ENCODE peak calls at places on chromosomes 7 and 10, in seven cellular contexts. O is CD4-positive, alpha-beta memory T cell; K is ovary; H is right lobe of liver; B is heart right ventricle; T is pancreas; S is CD4-positive, CD25-positive, alpha-beta regulatory T cell. J is an unnamed sample. For H3K4me1 and H3K27me3, the result is how much of the 10 kb centered on the place peaks cover.

GRCh38 chr7:26843696-26844095 is 20.7 kb downstream of the SKAP2 start:
- DNase-seq in K (no peak), T (no peak), H (no peak), B (no peak), O (no peak), S (no peak), J (no peak)

GRCh38 chr10:86836044-86836443 is 79.6 kb downstream of the BMPR1A start:
- DNase-seq in K (no peak), B (no peak), H (no peak), O (no peak), S (no peak), T (no peak), J (no peak)

GRCh38 chr10:120432209-120432608 is 24.8 kb upstream of the PLPP4 start:
- DNase-seq in S (no peak), T (no peak), B (no peak), K (no peak), H (no peak), O (no peak), J (no peak)

GRCh38 chr7:151408839-151409554 is 841 bp downstream of the WDR86 start:
- DNase-seq in B (no peak), K (no peak), H (no peak), T (peak), S (peak), O (peak), J (peak)

GRCh38 chr10:4081691-4082111 is 296.7 kb upstream of the KLF6 start:
- DNase-seq in S (no peak), K (peak), B (no peak), T (no peak), O (no peak), H (no peak), J (no peak)

GRCh38 chr7:137081694-137082093 is 213.2 kb downstream of the CHRM2 start:
- DNase-seq in S (no peak), B (peak), H (peak), K (peak), T (no peak), O (no peak), J (no peak)

GRCh38 chr7:73354196-73354595 is 26.2 kb downstream of the FKBP6 start:
- DNase-seq in H (no peak), K (no peak), B (no peak), O (no peak), S (no peak), T (no peak), J (no peak)

GRCh38 chr7:29490094-29490607 is 73.5 kb upstream of the PRR15 start:
- DNase-seq in K (no peak), S (no peak), O (no peak), T (no peak), H (no peak), B (no peak), J (no peak)

GRCh38 chr7:156969972-156970420 is 20.5 kb downstream of the NOM1 start:
- DNase-seq in B (no peak), K (no peak), S (peak), O (peak), T (no peak), H (no peak), J (no peak)

GRCh38 chr7:158394936-158395335 is 192.7 kb downstream of the PTPRN2 start:
- DNase-seq in K (no peak), T (peak), H (peak), B (peak), O (no peak), S (peak), J (peak)

GRCh38 chr7:149252378-149252777 is 9.6 kb upstream of the ZNF783 start:
- DNase-seq in H (no peak), T (no peak), O (no peak), B (no peak), S (no peak), K (no peak), J (no peak)

GRCh38 chr10:128437786-128438350 is 311.6 kb upstream of the MKI67 start:
- DNase-seq in H (no peak), K (no peak), O (no peak), B (no peak), S (no peak), T (no peak), J (no peak)

GRCh38 chr10:132341017-132341416 is 9.0 kb downstream of the LRRC27 start:
- DNase-seq in S (no peak), K (no peak), O (no peak), B (no peak), H (no peak), T (no peak), J (no peak)

GRCh38 chr10:35011771-35012191 is 78.4 kb downstream of the CUL2 start:
- DNase-seq in S (peak), O (peak), H (no peak), K (no peak), T (no peak), B (no peak), J (peak)

GRCh38 chr7:157427811-157428553 is 91.2 kb downstream of the DNAJB6 start:
- DNase-seq in O (no peak), H (peak), K (no peak), B (no peak), S (no peak), T (no peak), J (no peak)

GRCh38 chr7:127950233-127950935 is 80.9 kb downstream of the LRRC4 start:
- DNase-seq in K (no peak), H (no peak), T (no peak), B (no peak), S (no peak), O (no peak), J (no peak)

GRCh38 chr7:4799508-4800268 is 24.3 kb downstream of the AP5Z1 start:
- DNase-seq in T (peak), S (no peak), B (peak), O (no peak), H (no peak), K (peak), J (no peak)

GRCh38 chr7:139825666-139826290 is 3.3 kb upstream of the TBXAS1 start:
- DNase-seq in O (no peak), B (no peak), T (no peak), H (no peak), S (no peak), K (no peak), J (no peak)

GRCh38 chr10:127968027-127968441 is 61.1 kb downstream of the PTPRE start:
- DNase-seq in K (no peak), B (no peak), H (no peak), S (no peak), T (no peak), O (no peak), J (no peak)

GRCh38 chr10:102435529-102436233 is 3.3 kb upstream of the CUEDC2 start:
- DNase-seq in B (no peak), H (no peak), S (no peak), K (no peak), O (no peak), T (no peak), J (peak)

GRCh38 chr10:11014671-11015141 is 3.0 kb upstream of the CELF2 start:
- DNase-seq in O (no peak), T (no peak), K (no peak), H (no peak), B (peak), S (no peak), J (no peak)

GRCh38 chr10:11602919-11603523 is 8.4 kb downstream of the USP6NL start:
- DNase-seq in K (no peak), S (no peak), B (no peak), T (no peak), O (no peak), H (no peak), J (no peak)

GRCh38 chr7:100867040-100867795 is at the start of gene TRIP6:
- DNase-seq in O (peak), S (peak), K (peak), H (peak), B (peak), T (peak), J (no peak)

GRCh38 chr10:51291961-51292360 is 217.7 kb downstream of the PRKG1 start:
- DNase-seq in O (no peak), T (no peak), H (no peak), S (no peak), B (no peak), K (no peak), J (no peak)

GRCh38 chr10:90847436-90847835 is 10.4 kb downstream of the HTR7 start:
- DNase-seq in B (no peak), O (no peak), T (no peak), S (no peak), K (no peak), H (no peak), J (no peak)

DNA sequence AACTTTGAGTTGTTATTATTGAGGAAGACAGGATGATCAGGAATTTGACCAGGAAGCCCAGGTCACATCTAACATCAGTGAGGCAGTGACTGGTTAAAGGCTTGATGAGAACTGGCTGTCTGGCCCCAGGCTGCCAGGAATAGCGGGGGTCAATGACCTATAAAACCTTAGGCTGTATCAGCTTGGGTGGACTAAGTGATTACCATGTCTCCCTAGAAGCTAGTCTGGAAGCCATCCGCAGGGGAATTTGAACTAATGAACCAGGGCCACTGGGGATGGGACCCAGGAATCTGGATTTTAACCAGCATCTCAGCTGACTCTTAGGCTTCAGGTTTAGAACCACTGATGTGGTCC is 56.6 kb downstream of the BPGM start:
- DNase-seq in T (no peak), H (peak), K (no peak), S (no peak), O (no peak), B (no peak), J (no peak)
- H3K4me1 ChIP-seq in T (under half), H (under half), K (under half), S (under half), O (under half), B (under half), J (under half)

DNA sequence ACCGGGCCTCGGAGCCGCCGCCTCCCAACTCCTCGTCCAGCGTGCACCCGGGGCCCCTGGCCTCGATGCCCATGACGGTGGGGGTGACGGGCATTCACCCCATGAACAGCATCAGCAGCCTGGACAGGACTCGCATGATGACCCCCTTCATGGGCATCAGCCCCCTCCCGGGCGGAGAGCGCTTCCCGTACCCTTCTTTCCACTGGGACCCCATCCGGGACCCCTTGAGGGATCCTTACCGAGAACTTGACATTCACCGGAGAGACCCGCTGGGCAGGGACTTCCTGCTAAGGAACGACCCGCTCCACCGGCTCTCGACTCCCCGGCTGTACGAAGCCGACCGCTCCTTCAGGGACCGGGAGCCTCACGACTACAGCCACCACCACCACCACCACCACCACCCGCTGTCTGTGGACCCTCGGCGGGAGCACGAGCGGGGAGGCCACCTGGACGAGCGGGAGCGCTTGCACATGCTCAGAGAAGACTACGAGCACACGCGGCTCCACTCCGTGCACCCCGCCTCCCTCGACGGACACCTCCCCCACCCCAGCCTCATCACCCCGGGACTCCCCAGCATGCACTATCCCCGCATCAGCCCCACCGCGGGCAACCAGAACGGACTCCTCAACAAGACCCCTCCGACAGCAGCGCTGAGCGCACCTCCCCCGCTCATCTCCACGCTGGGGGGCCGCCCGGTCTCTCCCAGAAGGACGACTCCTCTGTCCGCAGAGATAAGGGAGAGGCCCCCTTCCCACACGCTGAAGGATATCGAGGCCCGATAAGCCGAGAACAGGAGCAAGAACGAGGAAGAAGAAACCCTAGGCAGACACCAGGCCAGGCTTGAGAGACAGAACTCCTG is 341.5 kb upstream of the GALNT17 start:
- DNase-seq in K (peak), T (peak), H (no peak), S (no peak), O (no peak), B (no peak), J (no peak)
- H3K27me3 ChIP-seq in K (under half), T (under half), H (under half), S (under half), O (under half), B (under half), J (under half)

GRCh38 chr7:617614-618538 is 98.2 kb upstream of the PDGFA start:
- DNase-seq in K (no peak), O (no peak), S (no peak), B (no peak), H (no peak), T (no peak), J (no peak)
- H3K27ac ChIP-seq in K (no peak), O (peak), S (peak), B (no peak), H (no peak), T (no peak), J (peak)

DNA sequence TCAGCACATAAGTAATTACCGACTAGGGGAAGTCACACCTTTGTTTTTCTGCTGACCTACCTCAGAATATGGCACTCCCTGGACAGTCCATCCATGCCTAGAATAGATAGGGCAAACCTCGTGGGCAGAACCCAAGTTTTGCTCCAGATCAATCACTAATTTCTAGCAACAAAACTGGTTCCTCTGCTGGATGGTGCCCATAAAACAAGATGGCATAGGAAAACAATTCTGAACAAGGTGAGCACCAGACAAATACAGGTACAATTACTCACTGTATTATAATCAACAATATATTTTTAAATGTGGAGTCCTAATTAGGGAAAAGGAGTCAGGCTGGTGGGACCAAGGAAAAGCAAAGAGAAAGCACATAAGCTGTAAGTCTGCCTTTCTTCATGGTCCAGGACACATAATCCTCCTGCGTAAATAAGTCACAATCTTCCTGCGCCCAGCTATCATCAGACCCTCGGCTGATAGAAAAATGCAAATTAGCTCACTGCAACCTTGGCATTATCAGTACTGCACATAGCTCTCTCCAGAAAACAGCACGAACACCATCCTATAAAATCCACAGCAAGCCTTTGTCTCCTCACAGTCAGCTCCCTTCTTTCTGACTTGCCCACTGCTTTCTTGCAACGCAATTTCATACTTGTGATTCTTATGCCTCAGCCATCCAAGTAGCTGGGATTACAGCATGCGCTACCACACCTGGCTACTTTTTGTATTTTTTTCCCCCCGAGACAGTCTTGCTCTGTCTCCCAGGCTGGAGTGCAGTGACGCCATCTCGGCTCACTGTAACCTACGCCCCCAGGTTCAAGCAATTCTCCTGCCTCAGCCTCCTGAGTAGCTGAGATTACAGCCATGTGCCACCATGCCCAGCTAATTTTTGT is 15.1 kb downstream of the URGCP start:
- DNase-seq in S (no peak), K (no peak), T (no peak), O (no peak), B (no peak), H (no peak), J (no peak)
- H3K4me1 ChIP-seq in S (under half), K (under half), T (under half), O (under half), B (under half), H (under half), J (under half)

GRCh38 chr10:108544500-108545120 is 1378.7 kb downstream of the XPNPEP1 start:
- DNase-seq in T (peak), H (peak), K (no peak), B (peak), O (no peak), S (no peak), J (no peak)

DNA sequence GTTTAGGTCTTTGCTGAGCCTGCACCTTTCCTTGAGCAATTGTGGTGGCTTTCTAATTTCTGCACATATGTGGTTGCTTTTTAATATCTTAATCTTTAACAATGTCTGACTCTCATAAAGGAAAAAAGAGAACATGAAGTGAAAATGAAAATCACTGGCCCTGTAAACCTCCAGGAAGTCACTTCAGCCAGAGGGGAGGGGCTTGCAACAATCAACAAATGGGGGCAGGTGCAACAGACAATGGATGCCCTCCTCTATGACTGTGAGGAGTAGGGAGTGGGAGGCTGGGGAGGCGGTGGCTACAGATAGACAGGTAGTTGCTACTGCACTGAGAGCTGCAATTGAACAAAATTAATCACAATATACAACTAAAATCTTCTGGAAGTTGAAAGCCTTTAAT is 1377.4 kb downstream of the XPNPEP1 start:
- DNase-seq in K (no peak), S (no peak), T (no peak), B (no peak), O (no peak), H (no peak), J (no peak)
- H3K27me3 ChIP-seq in K (under half), S (under half), T (under half), B (under half), O (under half), H (under half), J (under half)

DNA sequence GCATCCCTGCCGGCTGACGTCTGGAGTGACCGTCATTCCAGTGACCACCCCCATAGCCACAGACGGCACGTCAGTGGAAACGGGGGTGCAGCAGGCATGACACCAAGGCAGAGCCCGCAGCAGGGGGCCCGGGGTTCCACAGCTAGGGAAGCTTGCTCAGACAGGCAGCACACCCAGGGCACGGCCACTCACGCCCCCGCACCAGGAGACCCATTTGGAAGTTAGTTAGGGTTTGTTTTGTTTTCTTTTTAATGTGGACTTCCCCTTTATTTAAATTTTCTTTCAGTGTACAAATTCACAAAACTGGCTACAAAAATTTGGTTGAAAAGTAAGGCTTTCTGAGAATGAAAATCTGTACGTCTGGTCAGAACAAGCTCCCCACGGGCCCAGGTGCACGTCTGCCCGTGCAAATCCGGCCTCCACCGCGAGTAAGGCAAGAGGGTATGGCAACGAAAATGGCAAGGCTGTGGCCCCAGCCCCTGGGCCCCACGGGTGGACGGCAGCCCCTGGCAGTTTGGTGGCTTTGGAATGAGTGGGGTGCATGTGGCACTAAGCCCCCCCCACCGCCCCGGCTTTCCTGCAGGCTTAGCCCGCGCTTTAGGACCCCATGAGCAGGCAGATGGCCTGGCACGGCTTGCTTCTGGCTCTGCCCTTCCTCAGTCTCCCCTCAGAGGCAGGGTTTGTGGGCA is 124.2 kb downstream of the FAM53B start:
- DNase-seq in T (no peak), O (no peak), B (no peak), S (no peak), K (no peak), H (no peak), J (no peak)
- H3K27ac ChIP-seq in T (no peak), O (peak), B (no peak), S (no peak), K (peak), H (no peak), J (no peak)

J was measured in naive thymus-derived CD4-positive, alpha-beta T cell.